ENCODE peak calls at places on chromosome 20, in seven cellular contexts. F is mucosa of gallbladder, W is AG09319, Z is WTC11, T is IMR-90, N is left ventricle myocardium superior, B is M059J. S is an unnamed sample.

GRCh38 chr20:36274248-36274841 is 31.8 kb upstream of the DLGAP4 start:
- DNase-seq in F (no peak), W (no peak), Z (no peak), T (no peak), N (no peak), B (no peak), S (peak)

GRCh38 chr20:11929947-11930346 is 12.3 kb downstream of the BTBD3 start:
- DNase-seq in F (no peak), W (no peak), Z (no peak), T (no peak), N (no peak), B (no peak), S (no peak)

GRCh38 chr20:25076731-25077609 is 5.0 kb downstream of the VSX1 start:
- DNase-seq in F (peak), W (no peak), Z (no peak), T (peak), N (no peak), B (peak), S (no peak)

GRCh38 chr20:25252686-25253421 is 5.0 kb downstream of the PYGB start:
- DNase-seq in F (no peak), W (no peak), Z (no peak), T (no peak), N (no peak), B (no peak), S (no peak)

GRCh38 chr20:48574383-48574782 is 253.4 kb downstream of the PREX1 start:
- DNase-seq in F (no peak), W (no peak), Z (no peak), T (no peak), N (no peak), B (peak), S (peak)

GRCh38 chr20:39778847-39779641 is 816.9 kb downstream of the DHX35 start:
- DNase-seq in F (no peak), W (no peak), Z (no peak), T (no peak), N (no peak), B (peak), S (no peak)

GRCh38 chr20:51404297-51405060 is 138.0 kb downstream of the NFATC2 start:
- DNase-seq in F (peak), W (no peak), Z (no peak), T (no peak), N (peak), B (peak), S (no peak)

GRCh38 chr20:48949304-48950170 is 28.0 kb downstream of the ARFGEF2 start:
- DNase-seq in F (no peak), W (no peak), Z (peak), T (no peak), N (no peak), B (no peak), S (no peak)

GRCh38 chr20:63014287-63014686 is 7.5 kb upstream of the BHLHE23 start:
- DNase-seq in F (no peak), W (no peak), Z (no peak), T (no peak), N (no peak), B (no peak), S (no peak)

GRCh38 chr20:17202030-17202429 is 24.8 kb upstream of the PCSK2 start:
- DNase-seq in F (no peak), W (no peak), Z (no peak), T (no peak), N (no peak), B (no peak), S (no peak)

GRCh38 chr20:34312024-34312460 is 8.9 kb upstream of the AHCY start:
- DNase-seq in F (no peak), W (no peak), Z (peak), T (no peak), N (no peak), B (no peak), S (no peak)

GRCh38 chr20:50308513-50309279 is 118.1 kb downstream of the CEBPB start:
- DNase-seq in F (peak), W (peak), Z (peak), T (peak), N (peak), B (peak), S (peak)

GRCh38 chr20:3471397-3472021 is 691 bp downstream of the ATRN start:
- DNase-seq in F (no peak), W (no peak), Z (no peak), T (no peak), N (no peak), B (no peak), S (no peak)

GRCh38 chr20:17904027-17904426 is 64.6 kb downstream of the SNX5 start:
- DNase-seq in F (no peak), W (no peak), Z (no peak), T (no peak), N (no peak), B (no peak), S (no peak)

GRCh38 chr20:25372584-25373336 is 17.9 kb downstream of the ABHD12 start:
- DNase-seq in F (no peak), W (peak), Z (no peak), T (peak), N (no peak), B (peak), S (no peak)

GRCh38 chr20:44532981-44533331 is 11.1 kb upstream of the SERINC3 start:
- DNase-seq in F (no peak), W (no peak), Z (no peak), T (peak), N (no peak), B (peak), S (no peak)

GRCh38 chr20:53642196-53643030 is 48.8 kb upstream of the ZNF217 start:
- DNase-seq in F (peak), W (no peak), Z (no peak), T (peak), N (no peak), B (peak), S (peak)

GRCh38 chr20:32188376-32189122 is 19.0 kb downstream of the PLAGL2 start:
- DNase-seq in F (no peak), W (no peak), Z (no peak), T (no peak), N (no peak), B (no peak), S (no peak)

GRCh38 chr20:9928955-9929354 is 90.1 kb upstream of the PAK5 start:
- DNase-seq in F (no peak), W (no peak), Z (no peak), T (no peak), N (no peak), B (no peak), S (no peak)

GRCh38 chr20:34528921-34529297 is 12.7 kb downstream of the DYNLRB1 start:
- DNase-seq in F (peak), W (no peak), Z (no peak), T (no peak), N (peak), B (no peak), S (no peak)